ENCODE peak calls at places on chromosomes 3 and 15, in ten cellular contexts. I is tibial nerve, H is ovary, Q is ascending aorta, R is sigmoid colon, S is uterus, A is IMR-90, O is astrocyte, E is body of pancreas, V is fibroblast of lung. M is an unnamed sample.

GRCh38 chr3:77456881-77457280 is 417.0 kb downstream of the ROBO2 start:
- DNase-seq in I (no peak), H (no peak), Q (no peak), R (no peak), S (no peak), A (no peak), O (no peak), E (no peak), V (no peak), M (no peak)

GRCh38 chr3:44114142-44114541 is 127.5 kb upstream of the TOPAZ1 start:
- DNase-seq in I (peak; percentile 8), H (no peak), Q (no peak), R (no peak), S (no peak), A (peak; percentile 3), O (no peak), E (peak; percentile 70), V (peak; percentile 13), M (peak; percentile 93)

GRCh38 chr15:43928152-43928551 is 101.3 kb downstream of the WDR76 start:
- DNase-seq in I (no peak), H (no peak), Q (no peak), R (no peak), S (no peak), A (no peak), O (no peak), E (no peak), V (no peak), M (peak; percentile 85)

GRCh38 chr15:62085740-62086139 is 19.0 kb downstream of the C2CD4A start:
- DNase-seq in I (no peak), H (no peak), Q (no peak), R (no peak), S (no peak), A (no peak), O (no peak), E (no peak), V (no peak), M (no peak)

GRCh38 chr3:13017361-13018038 is 55.7 kb downstream of the IQSEC1 start:
- DNase-seq in I (no peak), H (no peak), Q (no peak), R (peak; percentile 66), S (no peak), A (no peak), O (no peak), E (no peak), V (no peak), M (no peak)

GRCh38 chr3:30720586-30721313 is 114.3 kb downstream of the TGFBR2 start:
- DNase-seq in I (no peak), H (no peak), Q (no peak), R (no peak), S (no peak), A (peak; percentile 95), O (peak; percentile 82), E (no peak), V (peak; percentile 86), M (no peak)

GRCh38 chr3:112635674-112636073 is 5.3 kb downstream of the CCDC80 start:
- DNase-seq in I (peak; percentile 48), H (no peak), Q (peak; percentile 72), R (peak; percentile 90), S (peak; percentile 76), A (peak; percentile 97), O (peak; percentile 87), E (no peak), V (peak; percentile 89), M (no peak)

GRCh38 chr3:157542711-157543485 is 39.7 kb upstream of the VEPH1 start:
- DNase-seq in I (peak; percentile 62), H (peak; percentile 57), Q (peak; percentile 67), R (peak; percentile 86), S (peak; percentile 64), A (peak; percentile 45), O (peak; percentile 65), E (peak; percentile 89), V (peak; percentile 79), M (peak; percentile 89)

GRCh38 chr3:45218578-45219390 is 7.3 kb downstream of the TMEM158 start:
- DNase-seq in I (no peak), H (no peak), Q (no peak), R (no peak), S (peak; percentile 43), A (peak; percentile 76), O (peak; percentile 62), E (no peak), V (peak; percentile 69), M (no peak)

GRCh38 chr3:33331414-33331813 is 54.2 kb downstream of the FBXL2 start:
- DNase-seq in I (no peak), H (no peak), Q (no peak), R (no peak), S (no peak), A (peak; percentile 46), O (peak; percentile 23), E (no peak), V (peak; percentile 41), M (no peak)

GRCh38 chr3:11904157-11904556 is 57.5 kb upstream of the TAMM41 start:
- DNase-seq in I (no peak), H (no peak), Q (no peak), R (no peak), S (no peak), A (no peak), O (no peak), E (no peak), V (no peak), M (no peak)

GRCh38 chr3:110027446-110027845 is 690.1 kb upstream of the DPPA4 start:
- DNase-seq in I (no peak), H (no peak), Q (no peak), R (no peak), S (no peak), A (peak; percentile 78), O (peak; percentile 75), E (no peak), V (peak; percentile 79), M (no peak)

GRCh38 chr3:53820756-53821580 is 25.3 kb downstream of the CHDH start:
- DNase-seq in I (no peak), H (no peak), Q (peak; percentile 40), R (peak; percentile 50), S (no peak), A (no peak), O (no peak), E (no peak), V (no peak), M (no peak)

GRCh38 chr3:42654331-42655201 is 1.1 kb downstream of the ZBTB47 start:
- DNase-seq in I (no peak), H (peak; percentile 84), Q (peak; percentile 85), R (peak; percentile 88), S (peak; percentile 69), A (peak; percentile 44), O (peak; percentile 35), E (peak; percentile 59), V (peak; percentile 62), M (peak; percentile 95)
- H3K4me1 ChIP-seq in I (peaks cover 24% of the 10 kb centered on the region), H (peaks cover 16% of the 10 kb centered on the region), Q (peaks cover 52% of the 10 kb centered on the region), R (peaks cover 76% of the 10 kb centered on the region), S (peaks cover 3% of the 10 kb centered on the region), A (peaks cover 36% of the 10 kb centered on the region), O (peaks cover 52% of the 10 kb centered on the region), E (peaks cover 44% of the 10 kb centered on the region), V (peaks cover 34% of the 10 kb centered on the region), M (peaks cover 10% of the 10 kb centered on the region)

DNA sequence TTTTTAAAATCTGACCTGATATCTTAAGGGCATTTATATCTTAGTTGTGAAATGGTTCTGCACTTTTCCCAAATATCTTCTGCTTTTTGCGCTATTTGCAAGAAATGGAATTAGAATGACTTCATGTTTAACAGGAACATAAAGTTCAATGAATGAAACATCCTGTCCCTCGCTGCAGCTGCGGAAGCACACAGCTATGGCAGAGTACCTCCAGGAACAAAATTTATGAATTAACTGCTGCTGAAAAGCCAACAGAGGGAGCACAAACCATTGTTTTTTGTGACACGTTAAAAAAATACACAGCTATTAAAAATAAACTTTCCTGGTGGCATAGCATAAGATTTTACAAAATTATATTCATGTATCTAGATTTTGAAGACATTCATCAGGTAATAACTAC is 404.4 kb upstream of the MDFIC2 start:
- DNase-seq in I (peak; percentile 41), H (peak; percentile 39), Q (no peak), R (peak; percentile 72), S (peak; percentile 15), A (peak; percentile 48), O (peak; percentile 20), E (peak; percentile 17), V (peak; percentile 37), M (no peak)
- TF ChIP-seq CTCF in I (peak; percentile 40), H (peak; percentile 59), Q (peak; percentile 65), R (no peak), S (peak; percentile 37), A (peak; percentile 52), O (peak; percentile 43), E (peak; percentile 43), V (peak; percentile 56), M (peak; percentile 25)

DNA sequence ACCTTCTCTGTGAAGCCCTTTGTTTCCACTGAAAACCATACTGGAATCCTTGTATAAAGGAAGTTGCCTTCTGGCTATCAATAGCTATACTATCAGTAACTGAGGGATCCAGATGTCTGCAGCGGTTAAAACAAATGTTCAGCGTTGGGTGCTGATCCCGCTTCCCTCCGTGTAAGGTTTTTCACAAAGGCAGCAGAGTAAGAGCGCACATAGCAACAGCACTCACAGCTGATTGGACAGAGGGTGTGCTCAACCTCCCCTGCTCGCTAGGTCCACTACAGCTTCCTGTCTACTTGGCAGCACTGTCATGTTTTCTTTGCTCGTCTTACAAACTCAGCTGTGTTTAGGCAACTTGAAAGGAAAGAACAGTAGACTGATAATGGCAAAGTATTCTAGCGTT is 27.3 kb downstream of the ATOSA start:
- DNase-seq in I (peak; percentile 63), H (peak; percentile 66), Q (peak; percentile 69), R (peak; percentile 87), S (peak; percentile 50), A (peak; percentile 98), O (peak; percentile 96), E (peak; percentile 63), V (peak; percentile 97), M (peak; percentile 66)
- H3K4me3 ChIP-seq in I (no peak overlapping the region), H (peak overlapping the region; percentile 23), Q (peak overlapping the region; percentile 51), R (no peak overlapping the region), S (no peak overlapping the region), A (peak overlapping the region; percentile 37), O (peak overlapping the region; percentile 62), E (no peak overlapping the region), V (peak overlapping the region; percentile 46), M (no peak overlapping the region)

GRCh38 chr3:16179261-16179660 is 4.8 kb downstream of the GALNT15 start:
- DNase-seq in I (no peak), H (no peak), Q (no peak), R (no peak), S (no peak), A (no peak), O (no peak), E (no peak), V (no peak), M (no peak)
- H3K4me1 ChIP-seq in I (peaks cover 5% of the 10 kb centered on the region), H (peaks cover 11% of the 10 kb centered on the region), Q (peaks cover 9% of the 10 kb centered on the region), R (peaks cover 18% of the 10 kb centered on the region), S (no peaks in the 10 kb centered on the region), A (peaks cover 49% of the 10 kb centered on the region), O (peaks cover 63% of the 10 kb centered on the region), E (peaks cover 9% of the 10 kb centered on the region), V (peaks cover 52% of the 10 kb centered on the region), M (peaks cover 4% of the 10 kb centered on the region)

DNA sequence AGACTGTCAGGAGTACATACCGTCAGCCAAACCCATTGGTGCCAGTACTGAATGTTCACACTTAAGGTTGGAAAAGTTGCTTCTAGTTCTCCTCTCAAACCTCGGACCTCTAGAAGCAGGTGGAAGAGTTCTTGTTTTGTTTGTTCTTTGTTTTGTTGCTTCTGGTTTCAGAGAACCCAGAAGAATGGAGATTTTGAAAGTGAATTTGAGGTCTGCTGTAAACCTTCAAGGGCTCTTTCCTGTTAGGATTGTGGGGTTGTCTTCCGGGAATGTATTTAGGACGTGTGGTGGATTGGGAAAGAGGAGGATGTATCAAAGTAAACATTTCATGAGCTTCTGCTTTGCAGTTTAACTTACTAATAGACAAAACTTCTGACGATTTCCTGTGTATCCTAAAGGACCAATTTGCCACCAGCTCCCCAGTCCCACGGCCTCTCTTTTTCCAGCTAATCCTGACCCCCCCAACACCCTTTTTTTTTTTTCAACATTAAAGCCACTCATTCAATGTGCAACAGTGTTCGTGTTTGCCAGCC is 50.3 kb downstream of the FILIP1L start:
- DNase-seq in I (no peak), H (no peak), Q (no peak), R (no peak), S (no peak), A (peak; percentile 90), O (no peak), E (no peak), V (no peak), M (no peak)
- TF ChIP-seq CTCF in I (no peak), H (no peak), Q (no peak), R (no peak), S (no peak), A (no peak), O (no peak), E (no peak), V (no peak), M (no peak)

M was measured in endodermal cell.